ENCODE peak calls at places on chromosomes 13 and 19, in four cellular contexts. G is PC-9, E is ascending aorta, M is ovary. R is an unnamed sample.

GRCh38 chr13:109743706-109744453 is 42.5 kb downstream of the IRS2 start:
- DNase-seq in E (no peak), M (no peak), G (peak; percentile 82), R (no peak)

GRCh38 chr19:3644351-3645066 is 17.9 kb upstream of the CACTIN start:
- DNase-seq in M (no peak), G (no peak), E (no peak), R (no peak)

GRCh38 chr19:3544742-3545668 is 6.0 kb downstream of the TEKTIP1 start:
- DNase-seq in M (peak; percentile 68), G (peak; percentile 68), E (no peak), R (peak; percentile 92)

GRCh38 chr19:32373614-32374295 is 28.3 kb downstream of the ZNF507 start:
- DNase-seq in E (no peak), M (peak; percentile 50), G (peak; percentile 80), R (no peak)

GRCh38 chr13:93915269-93915809 is 564.1 kb downstream of the DCT start:
- DNase-seq in E (no peak), G (no peak), M (no peak), R (no peak)

GRCh38 chr19:43469160-43469480 is 3.7 kb upstream of the LYPD3 start:
- DNase-seq in M (no peak), E (no peak), G (no peak), R (no peak)

GRCh38 chr13:82878536-82878935 is 1003.7 kb downstream of the SLITRK1 start:
- DNase-seq in E (no peak), M (no peak), G (no peak), R (no peak)

GRCh38 chr19:33054623-33055022 is 10.1 kb downstream of the RHPN2 start:
- DNase-seq in M (no peak), G (peak; percentile 97), E (no peak), R (no peak)

GRCh38 chr13:75813323-75813722 is 177.2 kb downstream of the LMO7 start:
- DNase-seq in E (no peak), M (no peak), G (no peak), R (no peak)

GRCh38 chr19:2624537-2625091 is 77.9 kb downstream of the GNG7 start:
- DNase-seq in M (no peak), E (no peak), G (no peak), R (no peak)

GRCh38 chr13:72839831-72840426 is 58.0 kb downstream of the PIBF1 start:
- DNase-seq in G (peak; percentile 54), M (no peak), E (no peak), R (peak; percentile 54)

GRCh38 chr19:10430505-10431253 is 10.3 kb downstream of the PDE4A start:
- DNase-seq in M (no peak), G (no peak), E (no peak), R (peak; percentile 86)

GRCh38 chr13:98253526-98253925 is 76.5 kb upstream of the RNF113B start:
- DNase-seq in G (no peak), M (no peak), E (no peak), R (no peak)

GRCh38 chr19:47531640-47532387 is 17.0 kb upstream of the NAPA start:
- DNase-seq in E (no peak), G (no peak), M (no peak), R (no peak)

GRCh38 chr13:101144808-101145419 is 271.4 kb downstream of the NALCN start:
- DNase-seq in G (peak; percentile 7), M (no peak), E (no peak), R (peak; percentile 29)

GRCh38 chr19:41919948-41920712 is 8.1 kb downstream of the ERFL start:
- DNase-seq in M (no peak), E (no peak), G (no peak), R (no peak)

GRCh38 chr13:28532226-28533048 is 37.5 kb upstream of the FLT1 start:
- DNase-seq in E (no peak), M (no peak), G (no peak), R (peak; percentile 50)

GRCh38 chr19:46610851-46611770 is 10.0 kb downstream of the CALM3 start:
- DNase-seq in G (no peak), M (peak; percentile 15), E (no peak), R (no peak)

GRCh38 chr13:24625324-24625723 is 54.9 kb upstream of the ATP12A start:
- DNase-seq in M (no peak), G (no peak), E (no peak), R (peak; percentile 69)

GRCh38 chr19:10729406-10729805 is 11.5 kb downstream of the DNM2 start:
- DNase-seq in E (no peak), G (no peak), M (no peak), R (no peak)

GRCh38 chr19:52336976-52337375 is 933 bp downstream of the ZNF610 start:
- DNase-seq in M (no peak), E (no peak), G (no peak), R (no peak)

GRCh38 chr19:45153339-45154063 is 7.3 kb downstream of the NKPD1 start:
- DNase-seq in E (no peak), G (no peak), M (peak; percentile 51), R (peak; percentile 54)

GRCh38 chr19:32448026-32448425 is 42.5 kb downstream of the DPY19L3 start:
- DNase-seq in E (no peak), M (no peak), G (no peak), R (no peak)

GRCh38 chr13:28719656-28720055 is 886 bp upstream of the SLC46A3 start:
- DNase-seq in M (no peak), G (no peak), E (no peak), R (no peak)

GRCh38 chr19:30665449-30665848 is 293.3 kb downstream of the ZNF536 start:
- DNase-seq in G (no peak), E (no peak), M (no peak), R (no peak)

GRCh38 chr19:30666301-30666803 is 294.2 kb downstream of the ZNF536 start:
- DNase-seq in M (peak; percentile 54), E (no peak), G (peak; percentile 22), R (peak; percentile 60)

GRCh38 chr19:30667227-30667626 is 295.0 kb downstream of the ZNF536 start:
- DNase-seq in E (no peak), G (no peak), M (no peak), R (no peak)

GRCh38 chr19:30662211-30662861 is 290.2 kb downstream of the ZNF536 start:
- DNase-seq in E (no peak), M (no peak), G (no peak), R (no peak)

DNA sequence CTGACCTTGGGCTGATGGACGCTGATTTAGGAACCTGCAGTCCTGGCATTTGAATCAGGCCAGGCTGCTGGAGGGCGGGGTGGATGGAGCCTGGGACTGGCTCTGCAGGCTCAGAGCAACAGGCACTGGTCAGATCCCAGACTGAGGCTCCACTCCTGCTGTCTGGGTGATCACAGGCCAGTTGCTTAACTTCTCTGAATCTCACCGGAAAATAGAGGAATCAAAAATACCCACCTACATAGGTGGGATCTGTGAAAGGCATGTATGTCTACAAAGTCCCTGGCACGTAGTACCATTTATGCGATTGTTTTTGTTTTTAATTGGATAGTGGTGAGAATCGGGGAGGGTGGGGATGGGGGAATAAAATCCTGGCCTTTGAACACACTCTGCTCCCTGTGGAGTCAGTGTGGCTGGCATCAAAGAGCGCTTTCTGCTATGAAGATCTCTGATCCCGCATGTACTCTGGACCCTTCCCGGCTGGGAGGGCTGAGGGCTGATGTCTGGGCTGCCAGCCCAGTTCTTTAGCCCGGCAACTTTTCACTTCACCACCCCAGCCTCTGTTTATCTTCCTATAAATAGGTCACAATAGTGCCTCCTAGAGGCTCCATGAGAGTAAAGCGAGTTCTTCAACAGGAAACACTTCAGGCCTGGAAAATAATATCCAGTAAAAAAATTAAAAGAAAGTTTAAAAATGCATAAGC is 292.3 kb downstream of the ZNF536 start:
- DNase-seq in E (no peak), G (no peak), M (no peak), R (no peak)
- TF ChIP-seq CTCF in E (no peak), G (no peak), M (no peak), R (no peak)

DNA sequence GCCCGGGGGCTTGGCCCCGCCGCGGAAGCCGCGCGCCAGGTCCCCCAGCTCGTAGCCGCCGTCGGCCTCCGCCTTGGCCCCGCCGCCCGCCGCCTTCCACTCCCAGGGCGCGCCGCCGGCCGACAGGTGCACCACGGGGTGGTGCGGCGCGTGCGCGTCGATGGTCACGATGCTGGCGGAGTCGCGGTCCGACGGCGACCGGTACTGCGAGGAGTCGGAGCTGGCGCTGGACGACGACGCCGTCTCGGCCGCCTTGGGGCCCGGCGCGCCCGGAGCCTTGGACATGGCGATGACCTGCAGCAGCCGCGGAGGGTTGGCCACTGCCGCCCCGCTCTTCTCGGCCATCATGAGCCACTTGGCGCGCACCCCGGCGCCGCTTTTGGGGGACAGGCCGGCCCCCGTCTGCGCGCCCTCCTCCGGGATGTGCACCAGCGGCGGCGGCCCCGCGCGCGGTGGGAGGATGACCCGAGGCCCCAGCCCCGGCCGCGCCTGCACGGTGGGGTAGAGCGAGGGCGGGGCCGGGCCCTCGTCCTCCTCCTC is 8.9 kb downstream of the PLPPR3 start:
- DNase-seq in M (no peak), G (no peak), E (no peak), R (peak; percentile 33)
- TF ChIP-seq CTCF in M (no peak), G (no peak), E (no peak), R (no peak)

DNA sequence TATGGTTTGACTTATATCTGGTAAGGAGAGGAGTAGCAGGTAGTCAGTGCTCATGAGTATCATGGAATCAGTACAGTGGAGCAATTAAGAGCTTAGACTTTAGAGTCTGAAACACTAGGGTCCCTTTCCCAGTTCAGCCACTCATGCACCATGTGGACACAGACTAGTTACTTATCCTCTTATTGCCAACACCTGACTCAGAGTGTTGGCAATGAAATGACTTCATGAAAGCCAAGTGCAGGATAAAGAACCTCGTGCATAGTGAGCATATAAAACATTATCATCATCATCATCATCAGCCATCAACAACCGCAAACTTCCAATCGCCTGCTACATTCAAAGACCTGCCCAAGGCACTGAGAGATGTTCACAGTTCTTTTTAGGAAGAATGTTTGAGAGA is 164.2 kb downstream of the FOXO1 start:
- DNase-seq in G (no peak), E (no peak), M (no peak), R (no peak)
- TF ChIP-seq CTCF in G (no peak), E (no peak), M (no peak), R (no peak)

GRCh38 chr19:1167687-1168561 is 6.1 kb downstream of the SBNO2 start:
- DNase-seq in E (no peak), M (peak; percentile 53), G (peak; percentile 82), R (no peak)

GRCh38 chr19:1168562-1168873 is 5.5 kb downstream of the SBNO2 start:
- DNase-seq in G (no peak), M (no peak), E (no peak), R (no peak)

GRCh38 chr19:1170938-1171754 is 2.9 kb downstream of the SBNO2 start:
- DNase-seq in G (no peak), E (no peak), M (peak; percentile 42), R (no peak)

GRCh38 chr19:1169921-1170885 is 3.9 kb downstream of the SBNO2 start:
- DNase-seq in M (peak; percentile 92), E (no peak), G (peak; percentile 79), R (no peak)

DNA sequence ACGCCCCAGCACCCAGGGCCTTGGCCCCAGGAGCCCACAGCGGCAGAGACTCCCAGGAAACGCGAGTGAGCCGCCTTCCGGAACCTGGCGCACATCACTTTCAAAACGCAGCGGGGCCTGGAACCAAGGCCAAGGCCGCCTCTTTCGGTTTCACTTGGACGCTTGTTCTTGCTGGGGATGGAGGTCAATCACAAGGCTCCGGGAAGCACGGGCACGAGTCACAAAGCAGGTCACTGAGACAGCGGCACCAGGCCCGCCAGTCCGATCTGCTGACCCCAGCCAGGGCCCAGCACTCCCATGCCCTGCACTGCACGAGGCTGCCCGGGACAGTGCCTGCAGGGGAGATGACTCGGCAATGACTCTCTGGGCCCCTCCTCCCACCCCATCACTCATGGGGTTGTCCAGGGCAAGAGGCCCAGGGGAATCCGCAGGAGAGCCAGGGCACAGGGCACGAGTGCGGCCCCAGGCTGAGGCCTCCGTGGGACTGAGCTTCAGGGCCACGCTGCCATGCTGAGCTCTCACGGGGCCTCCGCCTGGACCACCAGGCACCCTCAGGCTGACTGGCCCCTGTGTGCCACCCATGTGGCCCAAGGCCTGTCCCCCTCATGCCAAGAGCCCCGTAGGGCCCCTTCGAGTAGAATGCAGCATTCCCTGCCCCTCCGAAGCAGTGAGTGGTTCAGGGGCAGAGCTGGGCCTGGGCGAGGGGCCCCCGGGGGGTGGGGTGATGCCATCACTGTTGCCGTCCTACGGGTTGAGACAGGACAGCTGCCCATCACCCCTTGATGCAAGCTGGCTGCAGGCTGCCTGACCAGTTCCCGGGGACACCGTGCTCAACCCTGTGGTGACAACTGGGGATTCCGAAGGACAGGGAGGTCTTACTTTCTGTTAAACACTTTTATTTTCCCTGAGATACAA is 4.9 kb downstream of the SBNO2 start:
- DNase-seq in E (no peak), M (peak; percentile 80), G (peak; percentile 74), R (no peak)
- TF ChIP-seq CTCF in E (no peak), M (peak; percentile 29), G (no peak), R (no peak)